ENCODE peak calls at places on chromosomes 2 and 18, in six cellular contexts. V is GM04504, T is nephron progenitor cell, W is choroid plexus epithelial cell, M is bronchial epithelial cell, B is body of pancreas. X is an unnamed sample.
A peak's percentile ranks its signal among the peaks of the same experiment; 100 is the strongest.

GRCh38 chr18:48848641-48849143 is 102.1 kb downstream of the SMAD7 start:
- DNase-seq in B (no peak), V (no peak), M (peak; percentile 95), T (no peak), W (no peak), X (no peak)

GRCh38 chr2:152611458-152612231 is 105.6 kb downstream of the PRPF40A start:
- DNase-seq in W (peak; percentile 93), T (no peak), M (peak; percentile 68), V (peak; percentile 77), B (no peak), X (peak; percentile 57)

GRCh38 chr2:95514728-95515127 is 30.2 kb upstream of the TRIM43B start:
- DNase-seq in T (no peak), V (no peak), B (no peak), W (no peak), M (no peak), X (no peak)

GRCh38 chr2:142315353-142315752 is 184.5 kb upstream of the LRP1B start:
- DNase-seq in T (no peak), V (no peak), M (no peak), B (no peak), W (peak; percentile 66), X (no peak)

GRCh38 chr2:189783927-189784867 is at the start of the genes ORMDL1 and PMS1:
- DNase-seq in B (peak; percentile 95), T (peak; percentile 95), M (peak; percentile 88), V (peak; percentile 89), W (peak; percentile 98), X (peak; percentile 95)

GRCh38 chr2:179720173-179720772 is 141.1 kb downstream of the ZNF385B start:
- DNase-seq in B (no peak), W (no peak), T (no peak), V (no peak), M (no peak), X (no peak)

GRCh38 chr2:101999122-101999789 is 7.5 kb downstream of the IL1R2 start:
- DNase-seq in B (peak; percentile 54), T (no peak), M (peak; percentile 87), W (peak; percentile 57), V (no peak), X (no peak)

GRCh38 chr2:84906900-84907714 is 1.7 kb downstream of the TMSB10 start:
- DNase-seq in T (peak; percentile 31), W (peak; percentile 83), V (peak; percentile 66), M (peak; percentile 91), B (no peak), X (peak; percentile 76)

GRCh38 chr18:58299936-58300335 is 255.9 kb downstream of the NEDD4L start:
- DNase-seq in W (no peak), B (no peak), T (no peak), M (no peak), V (no peak), X (no peak)

GRCh38 chr2:161165266-161165665 is 5.0 kb downstream of the TANK start:
- DNase-seq in T (no peak), B (no peak), V (no peak), W (peak; percentile 75), M (no peak), X (no peak)

GRCh38 chr18:25737710-25738251 is 352.6 kb downstream of the SS18 start:
- DNase-seq in T (no peak), B (no peak), M (no peak), W (peak; percentile 74), V (peak; percentile 74), X (no peak)

GRCh38 chr2:1803217-1804115 is 59.2 kb upstream of the PXDN start:
- DNase-seq in B (no peak), W (no peak), V (no peak), T (no peak), M (no peak), X (no peak)

GRCh38 chr2:220432645-220433044 is 805.2 kb downstream of the SLC4A3 start:
- DNase-seq in M (no peak), W (no peak), B (no peak), T (no peak), V (no peak), X (no peak)

GRCh38 chr18:58408665-58409064 is 220.2 kb downstream of the ALPK2 start:
- DNase-seq in V (no peak), B (no peak), M (no peak), T (no peak), W (no peak), X (no peak)

GRCh38 chr2:186570587-186570986 is 19.3 kb upstream of the ITGAV start:
- DNase-seq in W (peak; percentile 85), B (no peak), T (no peak), V (no peak), M (peak; percentile 92), X (no peak)

GRCh38 chr2:164456599-164456998 is 164.7 kb downstream of the GRB14 start:
- DNase-seq in V (no peak), M (no peak), B (no peak), W (peak; percentile 54), T (no peak), X (no peak)

GRCh38 chr18:42274488-42275137 is 319.6 kb downstream of the PIK3C3 start:
- DNase-seq in V (peak; percentile 10), B (no peak), W (peak; percentile 31), T (no peak), M (peak; percentile 17), X (peak; percentile 11)

GRCh38 chr2:85834456-85834855 is 54.3 kb downstream of the ST3GAL5 start:
- DNase-seq in T (no peak), V (no peak), W (no peak), B (no peak), M (no peak), X (no peak)

GRCh38 chr2:129233751-129234406 is 745.6 kb upstream of the RAB6C start:
- DNase-seq in M (peak; percentile 53), W (peak; percentile 6), T (peak; percentile 10), B (peak; percentile 29), V (no peak), X (peak; percentile 25)

GRCh38 chr18:6039055-6039454 is 143.7 kb upstream of the TMEM200C start:
- DNase-seq in V (no peak), T (no peak), M (no peak), B (no peak), W (peak; percentile 64), X (no peak)

GRCh38 chr2:154992826-154993225 is 294.3 kb downstream of the KCNJ3 start:
- DNase-seq in V (no peak), W (no peak), M (no peak), T (no peak), B (no peak), X (no peak)

GRCh38 chr18:48866856-48867255 is 83.9 kb downstream of the SMAD7 start:
- DNase-seq in B (no peak), W (no peak), V (no peak), T (no peak), M (no peak), X (no peak)

GRCh38 chr2:143604172-143604571 is 475.0 kb downstream of the ARHGAP15 start:
- DNase-seq in W (no peak), B (no peak), T (no peak), V (no peak), M (no peak), X (no peak)

GRCh38 chr2:42566837-42567251 is 1.6 kb upstream of the MTA3 start:
- DNase-seq in T (no peak), V (no peak), W (peak; percentile 16), B (no peak), M (peak; percentile 50), X (no peak)

GRCh38 chr2:150866431-150866830 is 379.0 kb upstream of the RND3 start:
- DNase-seq in W (peak; percentile 44), T (no peak), M (peak; percentile 23), V (no peak), B (no peak), X (no peak)

GRCh38 chr18:374735-375168 is 106.9 kb upstream of the THOC1 start:
- DNase-seq in M (no peak), W (no peak), T (no peak), V (no peak), B (peak; percentile 82), X (no peak)

GRCh38 chr2:218465987-218466633 is 47.2 kb downstream of the VIL1 start:
- DNase-seq in B (no peak), T (no peak), W (peak; percentile 51), M (peak; percentile 44), V (peak; percentile 10), X (no peak)

GRCh38 chr18:5237083-5237722 is 40.1 kb upstream of the AKAIN1 start:
- DNase-seq in M (no peak), T (peak; percentile 5), B (peak; percentile 12), W (peak; percentile 25), V (no peak), X (no peak)

GRCh38 chr2:26172189-26172865 is 561 bp upstream of the GAREM2 start:
- DNase-seq in B (no peak), T (peak; percentile 76), W (no peak), M (no peak), V (no peak), X (no peak)

GRCh38 chr18:47050468-47050867 is 15.0 kb upstream of the ELOA2 start:
- DNase-seq in W (peak; percentile 80), B (peak; percentile 17), V (peak; percentile 23), M (peak; percentile 50), T (no peak), X (peak; percentile 42)

GRCh38 chr2:96502891-96503636 is 2.1 kb downstream of the NEURL3 start:
- DNase-seq in V (no peak), B (peak; percentile 75), W (no peak), M (no peak), T (no peak), X (no peak)

GRCh38 chr2:100660851-100661584 is 98.2 kb downstream of the PDCL3 start:
- DNase-seq in W (no peak), T (no peak), M (no peak), B (peak; percentile 37), V (no peak), X (no peak)

GRCh38 chr18:41966943-41967342 is 11.9 kb downstream of the PIK3C3 start:
- DNase-seq in B (no peak), T (no peak), M (no peak), V (no peak), W (peak; percentile 73), X (no peak)

GRCh38 chr2:235594041-235594440 is 100.2 kb downstream of the AGAP1 start:
- DNase-seq in W (peak; percentile 95), M (peak; percentile 71), V (no peak), T (no peak), B (no peak), X (peak; percentile 49)

GRCh38 chr2:214533511-214533910 is 122.7 kb downstream of the VWC2L start:
- DNase-seq in B (no peak), W (no peak), T (no peak), V (no peak), M (no peak), X (no peak)

GRCh38 chr18:46320928-46321855 is 217.0 kb downstream of the HAUS1 start:
- DNase-seq in B (no peak), W (peak; percentile 72), M (peak; percentile 96), T (no peak), V (peak; percentile 31), X (no peak)

GRCh38 chr2:96633641-96634040 is 4.5 kb downstream of the KANSL3 start:
- DNase-seq in W (no peak), T (no peak), V (no peak), B (no peak), M (no peak), X (no peak)

GRCh38 chr2:6526093-6526824 is 339.4 kb downstream of the CMPK2 start:
- DNase-seq in V (no peak), B (peak; percentile 48), W (peak; percentile 6), T (peak; percentile 28), M (peak; percentile 15), X (peak; percentile 20)